ENCODE peak calls at places on chromosomes 1 and 21, in four cellular contexts. One of them, this sample, is unnamed.

GRCh38 chr1:48671578-48671977 is 105.1 kb downstream of the BEND5 start:
- DNase-seq in lung: no peak
- DNase-seq in activated CD4-positive, CD25-positive, alpha-beta regulatory T cell treated with anti-CD3 and anti-CD28 coated beads, Interleukin-2, amount 50 U/mL, for 16 hours: no peak
- DNase-seq in A172: no peak
- DNase-seq in this sample: no peak

GRCh38 chr21:38984982-38985422 is 179.3 kb downstream of the ETS2 start:
- DNase-seq in A172: peak; percentile 91
- DNase-seq in lung: no peak
- DNase-seq in activated CD4-positive, CD25-positive, alpha-beta regulatory T cell treated with anti-CD3 and anti-CD28 coated beads, Interleukin-2, amount 50 U/mL, for 16 hours: no peak
- DNase-seq in this sample: no peak

GRCh38 chr1:248696261-248696660 is 6.3 kb downstream of the OR14I1 start:
- DNase-seq in A172: peak; percentile 27
- DNase-seq in lung: no peak
- DNase-seq in activated CD4-positive, CD25-positive, alpha-beta regulatory T cell treated with anti-CD3 and anti-CD28 coated beads, Interleukin-2, amount 50 U/mL, for 16 hours: no peak
- DNase-seq in this sample: no peak

GRCh38 chr1:3581296-3581695 is 30.0 kb downstream of the MEGF6 start:
- DNase-seq in lung: no peak
- DNase-seq in A172: no peak
- DNase-seq in activated CD4-positive, CD25-positive, alpha-beta regulatory T cell treated with anti-CD3 and anti-CD28 coated beads, Interleukin-2, amount 50 U/mL, for 16 hours: no peak
- DNase-seq in this sample: peak; percentile 49

GRCh38 chr1:56509713-56510641 is 69.4 kb downstream of the PLPP3 start:
- DNase-seq in lung: no peak
- DNase-seq in activated CD4-positive, CD25-positive, alpha-beta regulatory T cell treated with anti-CD3 and anti-CD28 coated beads, Interleukin-2, amount 50 U/mL, for 16 hours: no peak
- DNase-seq in A172: no peak
- DNase-seq in this sample: no peak

GRCh38 chr21:19322360-19322759 is 918.8 kb upstream of the TMPRSS15 start:
- DNase-seq in activated CD4-positive, CD25-positive, alpha-beta regulatory T cell treated with anti-CD3 and anti-CD28 coated beads, Interleukin-2, amount 50 U/mL, for 16 hours: no peak
- DNase-seq in lung: no peak
- DNase-seq in A172: no peak
- DNase-seq in this sample: no peak

GRCh38 chr1:31764307-31765040 is at the start of gene ADGRB2:
- DNase-seq in A172: no peak
- DNase-seq in activated CD4-positive, CD25-positive, alpha-beta regulatory T cell treated with anti-CD3 and anti-CD28 coated beads, Interleukin-2, amount 50 U/mL, for 16 hours: no peak
- DNase-seq in lung: no peak
- DNase-seq in this sample: no peak

GRCh38 chr1:59976194-59977074 is 49.9 kb upstream of the CYP2J2 start:
- DNase-seq in activated CD4-positive, CD25-positive, alpha-beta regulatory T cell treated with anti-CD3 and anti-CD28 coated beads, Interleukin-2, amount 50 U/mL, for 16 hours: no peak
- DNase-seq in lung: peak; percentile 57
- DNase-seq in A172: peak; percentile 43
- DNase-seq in this sample: peak; percentile 78

GRCh38 chr1:149915429-149916192 is 2.0 kb downstream of the SV2A start:
- DNase-seq in lung: no peak
- DNase-seq in A172: no peak
- DNase-seq in activated CD4-positive, CD25-positive, alpha-beta regulatory T cell treated with anti-CD3 and anti-CD28 coated beads, Interleukin-2, amount 50 U/mL, for 16 hours: no peak
- DNase-seq in this sample: no peak

GRCh38 chr21:46227811-46228344 is 696 bp downstream of the LSS start:
- DNase-seq in lung: no peak
- DNase-seq in A172: no peak
- DNase-seq in activated CD4-positive, CD25-positive, alpha-beta regulatory T cell treated with anti-CD3 and anti-CD28 coated beads, Interleukin-2, amount 50 U/mL, for 16 hours: no peak
- DNase-seq in this sample: no peak

GRCh38 chr1:53368314-53369033 is 40.6 kb upstream of the LRP8 start:
- DNase-seq in A172: no peak
- DNase-seq in lung: no peak
- DNase-seq in activated CD4-positive, CD25-positive, alpha-beta regulatory T cell treated with anti-CD3 and anti-CD28 coated beads, Interleukin-2, amount 50 U/mL, for 16 hours: no peak
- DNase-seq in this sample: no peak

GRCh38 chr1:14259191-14259757 is 339.2 kb upstream of the KAZN start:
- DNase-seq in lung: peak; percentile 59
- DNase-seq in activated CD4-positive, CD25-positive, alpha-beta regulatory T cell treated with anti-CD3 and anti-CD28 coated beads, Interleukin-2, amount 50 U/mL, for 16 hours: no peak
- DNase-seq in A172: no peak
- DNase-seq in this sample: no peak

GRCh38 chr1:220926146-220926545 is 46.9 kb downstream of the HLX start:
- DNase-seq in activated CD4-positive, CD25-positive, alpha-beta regulatory T cell treated with anti-CD3 and anti-CD28 coated beads, Interleukin-2, amount 50 U/mL, for 16 hours: no peak
- DNase-seq in lung: no peak
- DNase-seq in A172: no peak
- DNase-seq in this sample: no peak

GRCh38 chr1:12469990-12470389 is 148.0 kb downstream of the DHRS3 start:
- DNase-seq in lung: no peak
- DNase-seq in activated CD4-positive, CD25-positive, alpha-beta regulatory T cell treated with anti-CD3 and anti-CD28 coated beads, Interleukin-2, amount 50 U/mL, for 16 hours: no peak
- DNase-seq in A172: no peak
- DNase-seq in this sample: no peak

GRCh38 chr1:67367370-67368345 is 60.0 kb downstream of the IL12RB2 start:
- DNase-seq in lung: peak; percentile 33
- DNase-seq in activated CD4-positive, CD25-positive, alpha-beta regulatory T cell treated with anti-CD3 and anti-CD28 coated beads, Interleukin-2, amount 50 U/mL, for 16 hours: no peak
- DNase-seq in A172: no peak
- DNase-seq in this sample: no peak

GRCh38 chr1:18938008-18938706 is 18.3 kb downstream of the IFFO2 start:
- DNase-seq in A172: no peak
- DNase-seq in activated CD4-positive, CD25-positive, alpha-beta regulatory T cell treated with anti-CD3 and anti-CD28 coated beads, Interleukin-2, amount 50 U/mL, for 16 hours: no peak
- DNase-seq in lung: no peak
- DNase-seq in this sample: no peak

GRCh38 chr1:118100686-118101300 is 84.2 kb downstream of the SPAG17 start:
- DNase-seq in activated CD4-positive, CD25-positive, alpha-beta regulatory T cell treated with anti-CD3 and anti-CD28 coated beads, Interleukin-2, amount 50 U/mL, for 16 hours: no peak
- DNase-seq in lung: no peak
- DNase-seq in A172: peak; percentile 39
- DNase-seq in this sample: no peak

GRCh38 chr1:184408580-184408979 is 21.8 kb downstream of the C1orf21 start:
- DNase-seq in lung: no peak
- DNase-seq in A172: no peak
- DNase-seq in activated CD4-positive, CD25-positive, alpha-beta regulatory T cell treated with anti-CD3 and anti-CD28 coated beads, Interleukin-2, amount 50 U/mL, for 16 hours: no peak
- DNase-seq in this sample: no peak

GRCh38 chr1:2941907-2942306 is 79.4 kb upstream of the ACTRT2 start:
- DNase-seq in A172: no peak
- DNase-seq in activated CD4-positive, CD25-positive, alpha-beta regulatory T cell treated with anti-CD3 and anti-CD28 coated beads, Interleukin-2, amount 50 U/mL, for 16 hours: no peak
- DNase-seq in lung: no peak
- DNase-seq in this sample: no peak

GRCh38 chr1:211635602-211636205 is 39.7 kb downstream of the NEK2 start:
- DNase-seq in A172: no peak
- DNase-seq in lung: no peak
- DNase-seq in activated CD4-positive, CD25-positive, alpha-beta regulatory T cell treated with anti-CD3 and anti-CD28 coated beads, Interleukin-2, amount 50 U/mL, for 16 hours: no peak
- DNase-seq in this sample: no peak

GRCh38 chr1:157932082-157932481 is 61.4 kb upstream of the KIRREL1 start:
- DNase-seq in activated CD4-positive, CD25-positive, alpha-beta regulatory T cell treated with anti-CD3 and anti-CD28 coated beads, Interleukin-2, amount 50 U/mL, for 16 hours: no peak
- DNase-seq in A172: peak; percentile 33
- DNase-seq in lung: no peak
- DNase-seq in this sample: no peak

GRCh38 chr1:104072915-104073371 is 323.2 kb downstream of the AMY1C start:
- DNase-seq in lung: no peak
- DNase-seq in A172: no peak
- DNase-seq in activated CD4-positive, CD25-positive, alpha-beta regulatory T cell treated with anti-CD3 and anti-CD28 coated beads, Interleukin-2, amount 50 U/mL, for 16 hours: no peak
- DNase-seq in this sample: no peak

GRCh38 chr1:247118946-247119446 is 14.8 kb upstream of the ZNF669 start:
- DNase-seq in lung: no peak
- DNase-seq in A172: no peak
- DNase-seq in activated CD4-positive, CD25-positive, alpha-beta regulatory T cell treated with anti-CD3 and anti-CD28 coated beads, Interleukin-2, amount 50 U/mL, for 16 hours: no peak
- DNase-seq in this sample: peak; percentile 54

GRCh38 chr1:15352122-15352957 is 57.3 kb upstream of the EFHD2 start:
- DNase-seq in lung: no peak
- DNase-seq in activated CD4-positive, CD25-positive, alpha-beta regulatory T cell treated with anti-CD3 and anti-CD28 coated beads, Interleukin-2, amount 50 U/mL, for 16 hours: no peak
- DNase-seq in A172: peak; percentile 95
- DNase-seq in this sample: no peak

GRCh38 chr21:33078907-33079582 is 9.1 kb downstream of the OLIG1 start:
- DNase-seq in A172: peak; percentile 93
- DNase-seq in activated CD4-positive, CD25-positive, alpha-beta regulatory T cell treated with anti-CD3 and anti-CD28 coated beads, Interleukin-2, amount 50 U/mL, for 16 hours: no peak
- DNase-seq in lung: no peak
- DNase-seq in this sample: no peak

GRCh38 chr1:210654176-210654786 is 325.6 kb downstream of the HHAT start:
- DNase-seq in lung: no peak
- DNase-seq in activated CD4-positive, CD25-positive, alpha-beta regulatory T cell treated with anti-CD3 and anti-CD28 coated beads, Interleukin-2, amount 50 U/mL, for 16 hours: no peak
- DNase-seq in A172: peak; percentile 83
- DNase-seq in this sample: no peak

GRCh38 chr1:19872190-19872589 is 10.0 kb upstream of the OTUD3 start:
- DNase-seq in A172: no peak
- DNase-seq in activated CD4-positive, CD25-positive, alpha-beta regulatory T cell treated with anti-CD3 and anti-CD28 coated beads, Interleukin-2, amount 50 U/mL, for 16 hours: no peak
- DNase-seq in lung: no peak
- DNase-seq in this sample: no peak

GRCh38 chr1:248730507-248731335 is 24.8 kb downstream of the LYPD8 start:
- DNase-seq in lung: no peak
- DNase-seq in A172: peak; percentile 76
- DNase-seq in activated CD4-positive, CD25-positive, alpha-beta regulatory T cell treated with anti-CD3 and anti-CD28 coated beads, Interleukin-2, amount 50 U/mL, for 16 hours: no peak
- DNase-seq in this sample: no peak

GRCh38 chr1:116498789-116499628 is 71.8 kb downstream of the CD58 start:
- DNase-seq in activated CD4-positive, CD25-positive, alpha-beta regulatory T cell treated with anti-CD3 and anti-CD28 coated beads, Interleukin-2, amount 50 U/mL, for 16 hours: no peak
- DNase-seq in lung: peak; percentile 54
- DNase-seq in A172: peak; percentile 56
- DNase-seq in this sample: peak; percentile 79

GRCh38 chr1:183023146-183023600 is at the start of gene LAMC1:
- DNase-seq in activated CD4-positive, CD25-positive, alpha-beta regulatory T cell treated with anti-CD3 and anti-CD28 coated beads, Interleukin-2, amount 50 U/mL, for 16 hours: no peak
- DNase-seq in A172: peak; percentile 76
- DNase-seq in lung: peak; percentile 59
- DNase-seq in this sample: peak; percentile 90

GRCh38 chr1:53959664-53960250 is 13.6 kb downstream of the LRRC42 start:
- DNase-seq in lung: no peak
- DNase-seq in activated CD4-positive, CD25-positive, alpha-beta regulatory T cell treated with anti-CD3 and anti-CD28 coated beads, Interleukin-2, amount 50 U/mL, for 16 hours: no peak
- DNase-seq in A172: peak; percentile 18
- DNase-seq in this sample: no peak

GRCh38 chr1:180415985-180416633 is 86.3 kb downstream of the ACBD6 start:
- DNase-seq in A172: peak; percentile 39
- DNase-seq in lung: no peak
- DNase-seq in activated CD4-positive, CD25-positive, alpha-beta regulatory T cell treated with anti-CD3 and anti-CD28 coated beads, Interleukin-2, amount 50 U/mL, for 16 hours: no peak
- DNase-seq in this sample: no peak

GRCh38 chr1:242530761-242531160 is 6.3 kb upstream of the PLD5 start:
- DNase-seq in activated CD4-positive, CD25-positive, alpha-beta regulatory T cell treated with anti-CD3 and anti-CD28 coated beads, Interleukin-2, amount 50 U/mL, for 16 hours: no peak
- DNase-seq in lung: no peak
- DNase-seq in A172: no peak
- DNase-seq in this sample: no peak